ENCODE peak calls at places on chromosomes 6 and 20, in ten cellular contexts. One of them, this sample, is unnamed.

GRCh38 chr20:63129991-63130653 is 85.8 kb downstream of the YTHDF1 start:
- DNase-seq in NCI-H1092 treated with DMSO at 0.1 percent for 48 hours: no peak
- DNase-seq in NCI-H774: no peak
- DNase-seq in GM18507: no peak
- DNase-seq in amniotic stem cell: no peak
- DNase-seq in glutamatergic neuron: peak; percentile 15
- DNase-seq in cardiac muscle cell: no peak
- DNase-seq in NCI-H2029: no peak
- DNase-seq in small intestine: no peak
- DNase-seq in epithelial cell of esophagus: no peak
- DNase-seq in this sample: no peak

GRCh38 chr6:46491789-46492547 is 719 bp upstream of the RCAN2 start:
- DNase-seq in NCI-H1092 treated with DMSO at 0.1 percent for 48 hours: peak; percentile 16
- DNase-seq in NCI-H774: peak; percentile 61
- DNase-seq in GM18507: no peak
- DNase-seq in amniotic stem cell: no peak
- DNase-seq in glutamatergic neuron: peak; percentile 69
- DNase-seq in cardiac muscle cell: peak; percentile 80
- DNase-seq in NCI-H2029: peak; percentile 5
- DNase-seq in small intestine: peak; percentile 13
- DNase-seq in epithelial cell of esophagus: peak; percentile 24
- DNase-seq in this sample: no peak

GRCh38 chr20:35012227-35013069 is 56.8 kb downstream of the MYH7B start:
- DNase-seq in NCI-H1092 treated with DMSO at 0.1 percent for 48 hours: no peak
- DNase-seq in NCI-H774: no peak
- DNase-seq in GM18507: no peak
- DNase-seq in amniotic stem cell: no peak
- DNase-seq in glutamatergic neuron: no peak
- DNase-seq in cardiac muscle cell: no peak
- DNase-seq in NCI-H2029: no peak
- DNase-seq in small intestine: no peak
- DNase-seq in epithelial cell of esophagus: no peak
- DNase-seq in this sample: peak; percentile 49

GRCh38 chr6:93036835-93037234 is 382.5 kb downstream of the EPHA7 start:
- DNase-seq in NCI-H1092 treated with DMSO at 0.1 percent for 48 hours: no peak
- DNase-seq in NCI-H774: peak; percentile 15
- DNase-seq in GM18507: no peak
- DNase-seq in amniotic stem cell: no peak
- DNase-seq in glutamatergic neuron: no peak
- DNase-seq in cardiac muscle cell: peak; percentile 39
- DNase-seq in NCI-H2029: peak; percentile 10
- DNase-seq in small intestine: peak; percentile 8
- DNase-seq in epithelial cell of esophagus: peak; percentile 40
- DNase-seq in this sample: no peak

GRCh38 chr20:58753267-58753928 is 60.8 kb downstream of the NPEPL1 start:
- DNase-seq in NCI-H1092 treated with DMSO at 0.1 percent for 48 hours: no peak
- DNase-seq in NCI-H774: no peak
- DNase-seq in GM18507: no peak
- DNase-seq in amniotic stem cell: no peak
- DNase-seq in glutamatergic neuron: no peak
- DNase-seq in cardiac muscle cell: peak; percentile 2
- DNase-seq in NCI-H2029: no peak
- DNase-seq in small intestine: no peak
- DNase-seq in epithelial cell of esophagus: no peak
- DNase-seq in this sample: no peak

GRCh38 chr20:46111028-46111835 is 6.9 kb upstream of the CD40 start:
- DNase-seq in NCI-H1092 treated with DMSO at 0.1 percent for 48 hours: no peak
- DNase-seq in NCI-H774: no peak
- DNase-seq in GM18507: no peak
- DNase-seq in amniotic stem cell: no peak
- DNase-seq in glutamatergic neuron: no peak
- DNase-seq in cardiac muscle cell: no peak
- DNase-seq in NCI-H2029: no peak
- DNase-seq in small intestine: peak; percentile 17
- DNase-seq in epithelial cell of esophagus: no peak
- DNase-seq in this sample: no peak

GRCh38 chr6:33856655-33857054 is 52.9 kb upstream of the MLN start:
- DNase-seq in NCI-H1092 treated with DMSO at 0.1 percent for 48 hours: no peak
- DNase-seq in NCI-H774: no peak
- DNase-seq in GM18507: no peak
- DNase-seq in amniotic stem cell: no peak
- DNase-seq in glutamatergic neuron: no peak
- DNase-seq in cardiac muscle cell: no peak
- DNase-seq in NCI-H2029: no peak
- DNase-seq in small intestine: peak; percentile 19
- DNase-seq in epithelial cell of esophagus: no peak
- DNase-seq in this sample: no peak

GRCh38 chr6:341914-342831 is 49.4 kb upstream of the IRF4 start:
- DNase-seq in NCI-H1092 treated with DMSO at 0.1 percent for 48 hours: no peak
- DNase-seq in NCI-H774: no peak
- DNase-seq in GM18507: no peak
- DNase-seq in amniotic stem cell: no peak
- DNase-seq in glutamatergic neuron: no peak
- DNase-seq in cardiac muscle cell: no peak
- DNase-seq in NCI-H2029: no peak
- DNase-seq in small intestine: no peak
- DNase-seq in epithelial cell of esophagus: no peak
- DNase-seq in this sample: no peak

GRCh38 chr6:14873781-14874446 is 372.0 kb upstream of the JARID2 start:
- DNase-seq in NCI-H1092 treated with DMSO at 0.1 percent for 48 hours: no peak
- DNase-seq in NCI-H774: no peak
- DNase-seq in GM18507: no peak
- DNase-seq in amniotic stem cell: no peak
- DNase-seq in glutamatergic neuron: no peak
- DNase-seq in cardiac muscle cell: no peak
- DNase-seq in NCI-H2029: no peak
- DNase-seq in small intestine: peak; percentile 68
- DNase-seq in epithelial cell of esophagus: no peak
- DNase-seq in this sample: no peak

GRCh38 chr6:54899442-54899841 is 52.9 kb downstream of the FAM83B start:
- DNase-seq in NCI-H1092 treated with DMSO at 0.1 percent for 48 hours: no peak
- DNase-seq in NCI-H774: no peak
- DNase-seq in GM18507: no peak
- DNase-seq in amniotic stem cell: no peak
- DNase-seq in glutamatergic neuron: no peak
- DNase-seq in cardiac muscle cell: no peak
- DNase-seq in NCI-H2029: no peak
- DNase-seq in small intestine: no peak
- DNase-seq in epithelial cell of esophagus: no peak
- DNase-seq in this sample: no peak

GRCh38 chr6:38554700-38555413 is 84.9 kb downstream of the BTBD9 start:
- DNase-seq in NCI-H1092 treated with DMSO at 0.1 percent for 48 hours: no peak
- DNase-seq in NCI-H774: no peak
- DNase-seq in GM18507: no peak
- DNase-seq in amniotic stem cell: peak; percentile 10
- DNase-seq in glutamatergic neuron: no peak
- DNase-seq in cardiac muscle cell: no peak
- DNase-seq in NCI-H2029: no peak
- DNase-seq in small intestine: no peak
- DNase-seq in epithelial cell of esophagus: peak; percentile 50
- DNase-seq in this sample: no peak

GRCh38 chr6:137904822-137905617 is 38.0 kb downstream of the TNFAIP3 start:
- DNase-seq in NCI-H1092 treated with DMSO at 0.1 percent for 48 hours: no peak
- DNase-seq in NCI-H774: no peak
- DNase-seq in GM18507: no peak
- DNase-seq in amniotic stem cell: no peak
- DNase-seq in glutamatergic neuron: no peak
- DNase-seq in cardiac muscle cell: no peak
- DNase-seq in NCI-H2029: no peak
- DNase-seq in small intestine: peak; percentile 56
- DNase-seq in epithelial cell of esophagus: peak; percentile 58
- DNase-seq in this sample: no peak

GRCh38 chr6:32082951-32083350 is 26.2 kb downstream of the TNXB start:
- DNase-seq in NCI-H1092 treated with DMSO at 0.1 percent for 48 hours: no peak
- DNase-seq in NCI-H774: no peak
- DNase-seq in GM18507: no peak
- DNase-seq in amniotic stem cell: no peak
- DNase-seq in glutamatergic neuron: no peak
- DNase-seq in cardiac muscle cell: no peak
- DNase-seq in NCI-H2029: no peak
- DNase-seq in small intestine: peak; percentile 44
- DNase-seq in epithelial cell of esophagus: peak; percentile 91
- DNase-seq in this sample: peak; percentile 98

GRCh38 chr20:5044075-5044620 is 42.8 kb upstream of the SLC23A2 start:
- DNase-seq in NCI-H1092 treated with DMSO at 0.1 percent for 48 hours: no peak
- DNase-seq in NCI-H774: no peak
- DNase-seq in GM18507: no peak
- DNase-seq in amniotic stem cell: no peak
- DNase-seq in glutamatergic neuron: no peak
- DNase-seq in cardiac muscle cell: no peak
- DNase-seq in NCI-H2029: no peak
- DNase-seq in small intestine: no peak
- DNase-seq in epithelial cell of esophagus: no peak
- DNase-seq in this sample: no peak

GRCh38 chr6:75368151-75368779 is 83.7 kb upstream of the TMEM30A start:
- DNase-seq in NCI-H1092 treated with DMSO at 0.1 percent for 48 hours: peak; percentile 60
- DNase-seq in NCI-H774: peak; percentile 68
- DNase-seq in GM18507: no peak
- DNase-seq in amniotic stem cell: no peak
- DNase-seq in glutamatergic neuron: no peak
- DNase-seq in cardiac muscle cell: peak; percentile 72
- DNase-seq in NCI-H2029: no peak
- DNase-seq in small intestine: no peak
- DNase-seq in epithelial cell of esophagus: peak; percentile 76
- DNase-seq in this sample: no peak

GRCh38 chr20:20360464-20360863 is 7.4 kb upstream of the INSM1 start:
- DNase-seq in NCI-H1092 treated with DMSO at 0.1 percent for 48 hours: peak; percentile 83
- DNase-seq in NCI-H774: peak; percentile 60
- DNase-seq in GM18507: no peak
- DNase-seq in amniotic stem cell: peak; percentile 32
- DNase-seq in glutamatergic neuron: peak; percentile 54
- DNase-seq in cardiac muscle cell: peak; percentile 65
- DNase-seq in NCI-H2029: peak; percentile 43
- DNase-seq in small intestine: peak; percentile 67
- DNase-seq in epithelial cell of esophagus: peak; percentile 71
- DNase-seq in this sample: no peak

GRCh38 chr6:11810039-11810541 is 31.5 kb upstream of the ADTRP start:
- DNase-seq in NCI-H1092 treated with DMSO at 0.1 percent for 48 hours: peak; percentile 1
- DNase-seq in NCI-H774: no peak
- DNase-seq in GM18507: no peak
- DNase-seq in amniotic stem cell: peak; percentile 25
- DNase-seq in glutamatergic neuron: no peak
- DNase-seq in cardiac muscle cell: peak; percentile 57
- DNase-seq in NCI-H2029: peak; percentile 93
- DNase-seq in small intestine: peak; percentile 95
- DNase-seq in epithelial cell of esophagus: peak; percentile 88
- DNase-seq in this sample: no peak

GRCh38 chr6:4928426-4928825 is 75.4 kb downstream of the RPP40 start:
- DNase-seq in NCI-H1092 treated with DMSO at 0.1 percent for 48 hours: no peak
- DNase-seq in NCI-H774: no peak
- DNase-seq in GM18507: no peak
- DNase-seq in amniotic stem cell: no peak
- DNase-seq in glutamatergic neuron: no peak
- DNase-seq in cardiac muscle cell: no peak
- DNase-seq in NCI-H2029: no peak
- DNase-seq in small intestine: no peak
- DNase-seq in epithelial cell of esophagus: no peak
- DNase-seq in this sample: no peak

This sample was measured in vagina.